ENCODE peak calls at places on chromosomes 16 and 17, in eight cellular contexts. Q, R, E, Y, V, G, X and M are unnamed samples.

GRCh38 chr16:48608452-48608851 is 1.5 kb downstream of the N4BP1 start:
- DNase-seq in Q (no peak), R (no peak), E (peak), Y (no peak), V (no peak), G (no peak), X (no peak), M (no peak)

GRCh38 chr17:72118588-72119279 is 2.1 kb upstream of the SOX9 start:
- DNase-seq in Q (no peak), R (peak), E (peak), Y (peak), V (no peak), G (peak), X (peak), M (peak)

GRCh38 chr17:73657473-73658116 is 13.3 kb upstream of the SDK2 start:
- DNase-seq in Q (no peak), R (peak), E (peak), Y (no peak), V (no peak), G (peak), X (peak), M (no peak)

GRCh38 chr17:68973098-68973929 is 18.1 kb upstream of the ABCA8 start:
- DNase-seq in Q (no peak), R (no peak), E (no peak), Y (no peak), V (no peak), G (no peak), X (no peak), M (no peak)

GRCh38 chr17:3845754-3846738 is at the start of gene NCBP3:
- DNase-seq in Q (peak), R (peak), E (peak), Y (peak), V (peak), G (peak), X (peak), M (peak)

GRCh38 chr17:9658593-9659211 is 13.4 kb downstream of the USP43 start:
- DNase-seq in Q (no peak), R (no peak), E (no peak), Y (no peak), V (no peak), G (peak), X (no peak), M (no peak)

GRCh38 chr16:86022381-86022960 is 123.5 kb downstream of the IRF8 start:
- DNase-seq in Q (no peak), R (no peak), E (no peak), Y (no peak), V (no peak), G (no peak), X (no peak), M (no peak)

GRCh38 chr16:86520317-86521210 is 10.2 kb downstream of the FOXF1 start:
- DNase-seq in Q (no peak), R (no peak), E (no peak), Y (no peak), V (no peak), G (no peak), X (no peak), M (no peak)

GRCh38 chr17:41340496-41340895 is 10.1 kb downstream of the KRT33A start:
- DNase-seq in Q (no peak), R (no peak), E (no peak), Y (no peak), V (no peak), G (no peak), X (no peak), M (no peak)

GRCh38 chr17:77735051-77735340 is 223.5 kb upstream of the TNRC6C start:
- DNase-seq in Q (no peak), R (no peak), E (no peak), Y (no peak), V (no peak), G (no peak), X (no peak), M (no peak)

GRCh38 chr17:7589204-7589868 is 558 bp downstream of the SOX15 start:
- DNase-seq in Q (peak), R (peak), E (no peak), Y (peak), V (peak), G (no peak), X (peak), M (peak)

GRCh38 chr16:85514295-85514600 is 98.9 kb upstream of the GSE1 start:
- DNase-seq in Q (no peak), R (no peak), E (no peak), Y (no peak), V (no peak), G (no peak), X (no peak), M (no peak)

GRCh38 chr16:11150190-11150589 is 105.8 kb downstream of the SOCS1 start:
- DNase-seq in Q (no peak), R (no peak), E (no peak), Y (no peak), V (no peak), G (no peak), X (no peak), M (no peak)

GRCh38 chr17:4163951-4164350 is 21.0 kb downstream of the CYB5D2 start:
- DNase-seq in Q (no peak), R (no peak), E (no peak), Y (no peak), V (no peak), G (no peak), X (peak), M (no peak)

GRCh38 chr17:29019475-29020181 is 13.8 kb upstream of the SEZ6 start:
- DNase-seq in Q (no peak), R (no peak), E (no peak), Y (no peak), V (no peak), G (no peak), X (no peak), M (no peak)

GRCh38 chr17:69466451-69466850 is 52.0 kb downstream of the MAP2K6 start:
- DNase-seq in Q (no peak), R (no peak), E (no peak), Y (no peak), V (no peak), G (no peak), X (no peak), M (no peak)

GRCh38 chr17:12620200-12620720 is 45.4 kb upstream of the MYOCD start:
- DNase-seq in Q (no peak), R (peak), E (peak), Y (no peak), V (no peak), G (no peak), X (peak), M (peak)

GRCh38 chr17:63984651-63985386 is 12.1 kb upstream of the SCN4A start:
- DNase-seq in Q (no peak), R (no peak), E (peak), Y (no peak), V (no peak), G (peak), X (peak), M (peak)

GRCh38 chr17:8794636-8795035 is 4.5 kb downstream of the MFSD6L start:
- DNase-seq in Q (no peak), R (no peak), E (no peak), Y (no peak), V (no peak), G (no peak), X (no peak), M (no peak)

GRCh38 chr16:28092721-28093382 is 29.3 kb upstream of the GSG1L start:
- DNase-seq in Q (no peak), R (no peak), E (no peak), Y (no peak), V (no peak), G (no peak), X (no peak), M (peak)

GRCh38 chr17:71790791-71791190 is 330.0 kb upstream of the SOX9 start:
- DNase-seq in Q (no peak), R (no peak), E (no peak), Y (no peak), V (no peak), G (no peak), X (no peak), M (no peak)

GRCh38 chr17:38967290-38967738 is at the start of gene FBXO47:
- DNase-seq in Q (peak), R (peak), E (no peak), Y (peak), V (peak), G (no peak), X (peak), M (peak)

GRCh38 chr16:80788016-80788415 is 16.4 kb downstream of the CDYL2 start:
- DNase-seq in Q (no peak), R (no peak), E (no peak), Y (no peak), V (no peak), G (no peak), X (no peak), M (no peak)

GRCh38 chr17:37710344-37710886 is 34.4 kb downstream of the HNF1B start:
- DNase-seq in Q (no peak), R (no peak), E (no peak), Y (no peak), V (no peak), G (peak), X (peak), M (no peak)

GRCh38 chr17:59329558-59330313 is 1.7 kb upstream of the YPEL2 start:
- DNase-seq in Q (no peak), R (peak), E (peak), Y (peak), V (peak), G (peak), X (peak), M (no peak)

GRCh38 chr16:54460254-54460860 is 173.8 kb upstream of the IRX3 start:
- DNase-seq in Q (no peak), R (no peak), E (no peak), Y (no peak), V (no peak), G (no peak), X (peak), M (no peak)

GRCh38 chr16:3595110-3595486 is 16.3 kb downstream of the SLX4 start:
- DNase-seq in Q (no peak), R (no peak), E (no peak), Y (no peak), V (no peak), G (no peak), X (no peak), M (no peak)

GRCh38 chr17:66398617-66399016 is 96.2 kb downstream of the PRKCA start:
- DNase-seq in Q (no peak), R (no peak), E (no peak), Y (no peak), V (no peak), G (no peak), X (no peak), M (no peak)

GRCh38 chr17:74484066-74484465 is 17.6 kb downstream of the CD300A start:
- DNase-seq in Q (no peak), R (no peak), E (no peak), Y (no peak), V (no peak), G (no peak), X (no peak), M (no peak)

GRCh38 chr17:44203731-44204452 is 4.2 kb upstream of the ATXN7L3 start:
- DNase-seq in Q (no peak), R (no peak), E (peak), Y (no peak), V (no peak), G (no peak), X (peak), M (no peak)

GRCh38 chr17:41907185-41907556 is 11.6 kb downstream of the ACLY start:
- DNase-seq in Q (no peak), R (no peak), E (no peak), Y (no peak), V (no peak), G (no peak), X (peak), M (peak)

GRCh38 chr16:81913222-81913621 is 98.0 kb downstream of the SDR42E1 start:
- DNase-seq in Q (no peak), R (no peak), E (no peak), Y (no peak), V (no peak), G (no peak), X (no peak), M (no peak)

GRCh38 chr17:44969144-44969780 is 1.2 kb upstream of the C1QL1 start:
- DNase-seq in Q (no peak), R (no peak), E (no peak), Y (no peak), V (no peak), G (no peak), X (no peak), M (no peak)

GRCh38 chr16:56011808-56012478 is 136.8 kb upstream of the CES5A start:
- DNase-seq in Q (no peak), R (no peak), E (no peak), Y (no peak), V (no peak), G (no peak), X (no peak), M (no peak)